ENCODE peak calls at places on chromosomes 16 and 17, in six cellular contexts. R, G, X, S, N and V are unnamed samples.

GRCh38 chr16:54957403-54957802 is 26.7 kb downstream of the IRX5 start:
- DNase-seq in S (peak), R (no peak), N (peak), G (peak), X (peak), V (peak)

GRCh38 chr17:31715436-31715835 is 143.6 kb downstream of the COPRS start:
- DNase-seq in N (peak), R (no peak), X (no peak), S (no peak), G (no peak), V (peak)

GRCh38 chr16:21264226-21265036 is 13.7 kb downstream of the CRYM start:
- DNase-seq in X (peak), S (peak), G (no peak), N (no peak), R (no peak), V (no peak)

GRCh38 chr16:24826096-24826690 is 19.6 kb upstream of the SLC5A11 start:
- DNase-seq in S (no peak), X (no peak), R (no peak), G (no peak), N (no peak), V (no peak)

GRCh38 chr17:81999587-81999974 is 22.2 kb downstream of the ASPSCR1 start:
- DNase-seq in R (no peak), N (no peak), X (no peak), S (no peak), G (no peak), V (no peak)

GRCh38 chr17:42116705-42117396 is 4.3 kb downstream of the KAT2A start:
- DNase-seq in G (peak), S (peak), R (peak), X (peak), N (peak), V (peak)

GRCh38 chr16:26648851-26649250 is 417.9 kb upstream of the C16orf82 start:
- DNase-seq in X (no peak), S (no peak), N (no peak), G (no peak), R (no peak), V (no peak)

GRCh38 chr17:62206550-62206949 is 141.5 kb upstream of the MED13 start:
- DNase-seq in N (no peak), S (no peak), G (no peak), X (no peak), R (no peak), V (no peak)

GRCh38 chr17:69448431-69449102 is 34.1 kb downstream of the MAP2K6 start:
- DNase-seq in G (no peak), N (no peak), X (peak), S (no peak), R (no peak), V (no peak)